ENCODE peak calls at places on chromosome 12, in ten cellular contexts. P is mucosa of descending colon, M is fibroblast of pulmonary artery, B is HL-60, W is OCI-LY7, E is HFFc6, C is cardiac fibroblast, H is progenitor cell of endocrine pancreas, O is AG10803, K is tibial artery. I is an unnamed sample.

GRCh38 chr12:105267711-105268110 is 31.7 kb upstream of the APPL2 start:
- DNase-seq in P (no peak), M (no peak), B (no peak), W (no peak), E (no peak), C (no peak), H (no peak), O (no peak), K (no peak), I (no peak)

GRCh38 chr12:110756611-110757010 is 13.9 kb upstream of the PPP1CC start:
- DNase-seq in P (no peak), M (no peak), B (no peak), W (no peak), E (peak; percentile 39), C (no peak), H (no peak), O (peak; percentile 55), K (no peak), I (no peak)

GRCh38 chr12:77122236-77122635 is 56.9 kb upstream of the E2F7 start:
- DNase-seq in P (no peak), M (peak; percentile 94), B (no peak), W (no peak), E (peak; percentile 94), C (peak; percentile 98), H (no peak), O (peak; percentile 95), K (no peak), I (no peak)

GRCh38 chr12:53750812-53751335 is 905 bp downstream of the CISTR start:
- DNase-seq in P (peak; percentile 62), M (peak; percentile 24), B (no peak), W (peak; percentile 66), E (no peak), C (peak; percentile 9), H (no peak), O (no peak), K (peak; percentile 66), I (peak; percentile 65)

GRCh38 chr12:129531004-129531403 is 372.8 kb downstream of the TMEM132D start:
- DNase-seq in P (peak; percentile 82), M (no peak), B (no peak), W (no peak), E (no peak), C (no peak), H (no peak), O (no peak), K (no peak), I (no peak)

GRCh38 chr12:47361389-47362031 is 281.8 kb upstream of the AMIGO2 start:
- DNase-seq in P (peak; percentile 40), M (no peak), B (peak; percentile 7), W (peak; percentile 79), E (no peak), C (no peak), H (no peak), O (no peak), K (no peak), I (peak; percentile 30)

GRCh38 chr12:57992001-57992400 is 50.6 kb downstream of the ATP23 start:
- DNase-seq in P (no peak), M (no peak), B (peak; percentile 15), W (no peak), E (no peak), C (no peak), H (no peak), O (no peak), K (no peak), I (no peak)

GRCh38 chr12:105256921-105257320 is 20.9 kb upstream of the APPL2 start:
- DNase-seq in P (no peak), M (peak; percentile 53), B (no peak), W (no peak), E (peak; percentile 92), C (peak; percentile 87), H (no peak), O (peak; percentile 95), K (no peak), I (no peak)

GRCh38 chr12:118544569-118544968 is 168.2 kb downstream of the SUDS3 start:
- DNase-seq in P (no peak), M (no peak), B (no peak), W (no peak), E (peak; percentile 63), C (peak; percentile 59), H (no peak), O (peak; percentile 5), K (no peak), I (no peak)

GRCh38 chr12:26029741-26030033 is 71.2 kb downstream of the RASSF8 start:
- DNase-seq in P (no peak), M (no peak), B (no peak), W (no peak), E (no peak), C (no peak), H (no peak), O (no peak), K (no peak), I (no peak)

GRCh38 chr12:69275471-69275891 is 36.1 kb downstream of the CPSF6 start:
- DNase-seq in P (no peak), M (peak; percentile 31), B (no peak), W (no peak), E (no peak), C (no peak), H (no peak), O (peak; percentile 7), K (no peak), I (no peak)

GRCh38 chr12:90936230-90937005 is 18.6 kb downstream of the CCER1 start:
- DNase-seq in P (no peak), M (no peak), B (no peak), W (no peak), E (no peak), C (no peak), H (no peak), O (no peak), K (no peak), I (no peak)
- TF ChIP-seq CTCF in P (no peak), M (no peak), B (no peak), W (peak; percentile 21), E (no peak), C (no peak), H (no peak), O (no peak), K (no peak), I (no peak)

DNA sequence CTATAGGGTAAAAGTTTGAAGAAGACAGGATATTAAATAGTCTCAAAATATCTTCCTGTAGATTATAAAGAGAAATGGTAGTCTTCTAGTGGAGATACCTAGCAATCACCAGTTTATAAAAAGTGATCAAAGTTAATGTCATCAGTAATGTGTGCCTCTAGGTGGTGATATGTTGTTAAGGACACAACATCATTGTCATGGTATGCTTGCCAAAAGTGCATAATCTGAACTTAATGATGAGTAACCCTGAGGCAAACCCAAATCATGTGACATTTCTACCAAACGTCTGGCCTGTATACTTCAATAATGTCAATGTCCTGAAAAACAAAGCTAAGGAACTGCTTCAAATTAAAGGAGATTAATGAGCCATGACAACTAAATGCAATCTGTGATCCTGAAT is 214.7 kb downstream of the PHLDA1 start:
- DNase-seq in P (no peak), M (peak; percentile 76), B (no peak), W (peak; percentile 43), E (peak; percentile 87), C (peak; percentile 91), H (no peak), O (peak; percentile 76), K (no peak), I (no peak)
- TF ChIP-seq CTCF in P (no peak), M (no peak), B (no peak), W (peak; percentile 61), E (peak; percentile 72), C (peak; percentile 7), H (no peak), O (no peak), K (no peak), I (no peak)

GRCh38 chr12:131610181-131610580 is 100.7 kb upstream of the SFSWAP start:
- DNase-seq in P (no peak), M (no peak), B (no peak), W (no peak), E (no peak), C (no peak), H (no peak), O (no peak), K (no peak), I (no peak)
- TF ChIP-seq CTCF in P (no peak), M (no peak), B (no peak), W (no peak), E (no peak), C (no peak), H (no peak), O (no peak), K (no peak), I (no peak)

GRCh38 chr12:43776498-43776897 is 17.7 kb downstream of the IRAK4 start:
- DNase-seq in P (no peak), M (peak; percentile 36), B (peak; percentile 11), W (peak; percentile 43), E (peak; percentile 28), C (peak; percentile 50), H (no peak), O (peak; percentile 26), K (no peak), I (peak; percentile 15)
- TF ChIP-seq CTCF in P (no peak), M (peak; percentile 43), B (peak; percentile 20), W (peak; percentile 80), E (peak; percentile 70), C (peak; percentile 35), H (peak; percentile 62), O (peak; percentile 43), K (peak; percentile 15), I (peak; percentile 17)

GRCh38 chr12:100197486-100197885 is 3.1 kb upstream of the ACTR6 start:
- DNase-seq in P (no peak), M (no peak), B (no peak), W (no peak), E (no peak), C (no peak), H (no peak), O (no peak), K (no peak), I (no peak)

GRCh38 chr12:100199023-100199346 is 1.6 kb upstream of the ACTR6 start:
- DNase-seq in P (no peak), M (no peak), B (no peak), W (peak; percentile 18), E (no peak), C (no peak), H (no peak), O (no peak), K (no peak), I (no peak)

GRCh38 chr12:100201604-100202423 is 1.2 kb downstream of the ACTR6 start:
- DNase-seq in P (no peak), M (no peak), B (no peak), W (no peak), E (no peak), C (no peak), H (no peak), O (no peak), K (no peak), I (no peak)

GRCh38 chr12:100199347-100200136 is 1.1 kb upstream of the ACTR6 start:
- DNase-seq in P (peak; percentile 93), M (peak; percentile 7), B (peak; percentile 77), W (peak; percentile 86), E (peak; percentile 31), C (peak; percentile 2), H (peak; percentile 66), O (peak; percentile 8), K (peak; percentile 86), I (peak; percentile 88)

GRCh38 chr12:100200450-100201181 is at the start of gene ACTR6:
- DNase-seq in P (peak; percentile 96), M (peak; percentile 98), B (peak; percentile 96), W (peak; percentile 97), E (peak; percentile 95), C (peak; percentile 97), H (peak; percentile 77), O (peak; percentile 94), K (peak; percentile 96), I (peak; percentile 93)
- TF ChIP-seq CTCF in P (no peak), M (no peak), B (no peak), W (no peak), E (no peak), C (no peak), H (no peak), O (no peak), K (peak; percentile 20), I (no peak)

I was measured in GM20000.